ENCODE peak calls at places on chromosomes 7 and 10, in seven cellular contexts. One of them, this sample, is unnamed.

GRCh38 chr7:47314728-47315601 is 266.9 kb downstream of the TNS3 start:
- DNase-seq in K562: no peak
- DNase-seq in H1: no peak
- DNase-seq in HepG2: no peak
- DNase-seq in SK-N-SH: no peak
- DNase-seq in GM12878: no peak
- DNase-seq in HCT116: no peak
- DNase-seq in this sample: no peak

GRCh38 chr7:101237206-101238067 is at the start of gene CLDN15:
- DNase-seq in HepG2: peak; percentile 66
- DNase-seq in GM12878: no peak
- DNase-seq in H1: no peak
- DNase-seq in K562: no peak
- DNase-seq in SK-N-SH: peak; percentile 39
- DNase-seq in HCT116: no peak
- DNase-seq in this sample: no peak

GRCh38 chr7:133934974-133935330 is 192.2 kb upstream of the LRGUK start:
- DNase-seq in K562: no peak
- DNase-seq in HepG2: no peak
- DNase-seq in HCT116: no peak
- DNase-seq in SK-N-SH: no peak
- DNase-seq in H1: no peak
- DNase-seq in GM12878: no peak
- DNase-seq in this sample: no peak

GRCh38 chr10:71697938-71698709 is 21.5 kb downstream of the C10orf105 start:
- DNase-seq in K562: no peak
- DNase-seq in GM12878: peak; percentile 38
- DNase-seq in HCT116: no peak
- DNase-seq in HepG2: no peak
- DNase-seq in SK-N-SH: no peak
- DNase-seq in H1: no peak
- DNase-seq in this sample: no peak

GRCh38 chr10:29865700-29866355 is 193.6 kb downstream of the JCAD start:
- DNase-seq in HepG2: no peak
- DNase-seq in HCT116: peak; percentile 16
- DNase-seq in K562: no peak
- DNase-seq in SK-N-SH: no peak
- DNase-seq in GM12878: no peak
- DNase-seq in H1: no peak
- DNase-seq in this sample: no peak

GRCh38 chr7:43954524-43955228 is 28.4 kb downstream of the UBE2D4 start:
- DNase-seq in K562: peak; percentile 70
- DNase-seq in HCT116: peak; percentile 34
- DNase-seq in GM12878: peak; percentile 7
- DNase-seq in H1: peak; percentile 25
- DNase-seq in HepG2: peak; percentile 61
- DNase-seq in SK-N-SH: peak; percentile 81
- DNase-seq in this sample: peak; percentile 27

GRCh38 chr7:84532196-84532595 is 337.6 kb upstream of the SEMA3A start:
- DNase-seq in HCT116: no peak
- DNase-seq in SK-N-SH: no peak
- DNase-seq in K562: no peak
- DNase-seq in GM12878: no peak
- DNase-seq in HepG2: no peak
- DNase-seq in H1: no peak
- DNase-seq in this sample: no peak

GRCh38 chr7:138799336-138799965 is 1.5 kb upstream of the ATP6V0A4 start:
- DNase-seq in HCT116: no peak
- DNase-seq in HepG2: no peak
- DNase-seq in H1: no peak
- DNase-seq in K562: no peak
- DNase-seq in GM12878: no peak
- DNase-seq in SK-N-SH: no peak
- DNase-seq in this sample: no peak

GRCh38 chr10:6216916-6217315 is 14.2 kb downstream of the PFKFB3 start:
- DNase-seq in K562: no peak
- DNase-seq in HCT116: no peak
- DNase-seq in SK-N-SH: no peak
- DNase-seq in GM12878: no peak
- DNase-seq in HepG2: no peak
- DNase-seq in H1: no peak
- DNase-seq in this sample: no peak

GRCh38 chr7:6023974-6024435 is 7.2 kb upstream of the ANKRD61 start:
- DNase-seq in GM12878: no peak
- DNase-seq in K562: peak; percentile 93
- DNase-seq in HCT116: no peak
- DNase-seq in H1: no peak
- DNase-seq in SK-N-SH: no peak
- DNase-seq in HepG2: no peak
- DNase-seq in this sample: no peak

GRCh38 chr10:125171402-125172316 is 11.3 kb upstream of the CTBP2 start:
- DNase-seq in HCT116: no peak
- DNase-seq in GM12878: no peak
- DNase-seq in H1: no peak
- DNase-seq in K562: no peak
- DNase-seq in HepG2: no peak
- DNase-seq in SK-N-SH: no peak
- DNase-seq in this sample: no peak

GRCh38 chr10:100025528-100026070 is 15.9 kb upstream of the DNMBP start:
- DNase-seq in HCT116: no peak
- DNase-seq in GM12878: no peak
- DNase-seq in HepG2: no peak
- DNase-seq in H1: no peak
- DNase-seq in SK-N-SH: no peak
- DNase-seq in K562: no peak
- DNase-seq in this sample: no peak

GRCh38 chr7:131034166-131034881 is 293.4 kb upstream of the MKLN1 start:
- DNase-seq in GM12878: no peak
- DNase-seq in SK-N-SH: no peak
- DNase-seq in H1: no peak
- DNase-seq in HepG2: no peak
- DNase-seq in HCT116: no peak
- DNase-seq in K562: no peak
- DNase-seq in this sample: no peak

GRCh38 chr10:34236927-34237326 is 578.2 kb downstream of the PARD3 start:
- DNase-seq in H1: no peak
- DNase-seq in K562: no peak
- DNase-seq in SK-N-SH: no peak
- DNase-seq in GM12878: no peak
- DNase-seq in HCT116: no peak
- DNase-seq in HepG2: no peak
- DNase-seq in this sample: no peak

GRCh38 chr7:38476764-38477163 is 154.4 kb downstream of the AMPH start:
- DNase-seq in H1: no peak
- DNase-seq in GM12878: no peak
- DNase-seq in K562: no peak
- DNase-seq in HCT116: no peak
- DNase-seq in SK-N-SH: no peak
- DNase-seq in HepG2: no peak
- DNase-seq in this sample: no peak

GRCh38 chr10:58177362-58177947 is 90.2 kb downstream of the IPMK start:
- DNase-seq in SK-N-SH: peak; percentile 23
- DNase-seq in H1: no peak
- DNase-seq in HepG2: peak; percentile 15
- DNase-seq in GM12878: no peak
- DNase-seq in HCT116: peak; percentile 13
- DNase-seq in K562: peak; percentile 21
- DNase-seq in this sample: no peak

GRCh38 chr10:110530131-110530831 is 32.6 kb downstream of the DUSP5 start:
- DNase-seq in SK-N-SH: peak; percentile 67
- DNase-seq in H1: peak; percentile 54
- DNase-seq in HepG2: peak; percentile 16
- DNase-seq in HCT116: peak; percentile 73
- DNase-seq in GM12878: no peak
- DNase-seq in K562: no peak
- DNase-seq in this sample: no peak

GRCh38 chr10:72612203-72612826 is 13.6 kb downstream of the MICU1 start:
- DNase-seq in GM12878: no peak
- DNase-seq in H1: no peak
- DNase-seq in K562: no peak
- DNase-seq in SK-N-SH: peak; percentile 46
- DNase-seq in HepG2: no peak
- DNase-seq in HCT116: no peak
- DNase-seq in this sample: no peak

GRCh38 chr10:30556189-30556588 is 73.4 kb downstream of the LYZL2 start:
- DNase-seq in HepG2: no peak
- DNase-seq in GM12878: no peak
- DNase-seq in K562: no peak
- DNase-seq in HCT116: no peak
- DNase-seq in SK-N-SH: no peak
- DNase-seq in H1: no peak
- DNase-seq in this sample: no peak

GRCh38 chr7:107981466-107981865 is 21.5 kb downstream of the LAMB1 start:
- DNase-seq in H1: no peak
- DNase-seq in HepG2: no peak
- DNase-seq in K562: no peak
- DNase-seq in GM12878: no peak
- DNase-seq in SK-N-SH: no peak
- DNase-seq in HCT116: no peak
- DNase-seq in this sample: no peak

GRCh38 chr10:48554668-48555067 is 50.2 kb downstream of the ARHGAP22 start:
- DNase-seq in K562: no peak
- DNase-seq in GM12878: no peak
- DNase-seq in H1: no peak
- DNase-seq in HCT116: no peak
- DNase-seq in HepG2: no peak
- DNase-seq in SK-N-SH: no peak
- DNase-seq in this sample: no peak

GRCh38 chr10:93464826-93465388 is 17.2 kb downstream of the MYOF start:
- DNase-seq in H1: no peak
- DNase-seq in SK-N-SH: no peak
- DNase-seq in HCT116: no peak
- DNase-seq in GM12878: no peak
- DNase-seq in HepG2: no peak
- DNase-seq in K562: no peak
- DNase-seq in this sample: no peak

GRCh38 chr10:91556691-91557529 is 76.0 kb downstream of the PPP1R3C start:
- DNase-seq in K562: no peak
- DNase-seq in H1: no peak
- DNase-seq in GM12878: no peak
- DNase-seq in HepG2: peak; percentile 95
- DNase-seq in SK-N-SH: no peak
- DNase-seq in HCT116: no peak
- DNase-seq in this sample: no peak

GRCh38 chr7:70703785-70704184 is 428.2 kb upstream of the GALNT17 start:
- DNase-seq in H1: no peak
- DNase-seq in SK-N-SH: no peak
- DNase-seq in HCT116: no peak
- DNase-seq in GM12878: no peak
- DNase-seq in HepG2: no peak
- DNase-seq in K562: no peak
- DNase-seq in this sample: no peak

GRCh38 chr10:122352817-122353525 is 21.5 kb upstream of the PLEKHA1 start:
- DNase-seq in H1: no peak
- DNase-seq in SK-N-SH: peak; percentile 25
- DNase-seq in GM12878: no peak
- DNase-seq in HCT116: no peak
- DNase-seq in HepG2: peak; percentile 73
- DNase-seq in K562: no peak
- DNase-seq in this sample: no peak

GRCh38 chr10:102503264-102504178 is at the start of gene SUFU:
- DNase-seq in HepG2: peak; percentile 98
- DNase-seq in HCT116: peak; percentile 100
- DNase-seq in GM12878: peak; percentile 93
- DNase-seq in SK-N-SH: peak; percentile 98
- DNase-seq in H1: peak; percentile 98
- DNase-seq in K562: peak; percentile 98
- DNase-seq in this sample: peak; percentile 91
- TF ChIP-seq POLR2AphosphoS5 in HepG2: peak; percentile 70
- TF ChIP-seq POLR2AphosphoS5 in HCT116: peak; percentile 99
- TF ChIP-seq POLR2AphosphoS5 in GM12878: peak; percentile 71
- TF ChIP-seq POLR2AphosphoS5 in SK-N-SH: peak; percentile 64
- TF ChIP-seq POLR2AphosphoS5 in H1: no peak
- TF ChIP-seq POLR2AphosphoS5 in K562: peak; percentile 23
- TF ChIP-seq POLR2AphosphoS5 in this sample: peak; percentile 65

GRCh38 chr10:38103754-38104153 is 9.6 kb downstream of the ZNF37A start:
- DNase-seq in HepG2: no peak
- DNase-seq in H1: no peak
- DNase-seq in K562: no peak
- DNase-seq in SK-N-SH: no peak
- DNase-seq in HCT116: no peak
- DNase-seq in GM12878: no peak
- DNase-seq in this sample: no peak

GRCh38 chr10:38102889-38103288 is 8.8 kb downstream of the ZNF37A start:
- DNase-seq in HCT116: no peak
- DNase-seq in SK-N-SH: no peak
- DNase-seq in GM12878: no peak
- DNase-seq in H1: no peak
- DNase-seq in K562: no peak
- DNase-seq in HepG2: no peak
- DNase-seq in this sample: no peak
- TF ChIP-seq SIN3A in HCT116: no peak
- TF ChIP-seq SIN3A in SK-N-SH: no peak
- TF ChIP-seq SIN3A in GM12878: no peak
- TF ChIP-seq SIN3A in H1: no peak
- TF ChIP-seq SIN3A in K562: no peak
- TF ChIP-seq SIN3A in HepG2: no peak
- TF ChIP-seq SIN3A in this sample: no peak

GRCh38 chr7:134946260-134946659 is 40.0 kb upstream of the AGBL3 start:
- DNase-seq in SK-N-SH: no peak
- DNase-seq in HCT116: no peak
- DNase-seq in HepG2: no peak
- DNase-seq in GM12878: no peak
- DNase-seq in K562: no peak
- DNase-seq in H1: no peak
- DNase-seq in this sample: no peak
- H3K4me1 ChIP-seq in SK-N-SH: peaks cover 7% of the 10 kb centered on the region
- H3K4me1 ChIP-seq in HCT116: no peaks in the 10 kb centered on the region
- H3K4me1 ChIP-seq in HepG2: peaks cover 43% of the 10 kb centered on the region
- H3K4me1 ChIP-seq in GM12878: no peaks in the 10 kb centered on the region
- H3K4me1 ChIP-seq in K562: no peaks in the 10 kb centered on the region
- H3K4me1 ChIP-seq in H1: no peaks in the 10 kb centered on the region
- H3K4me1 ChIP-seq in this sample: no peaks in the 10 kb centered on the region

GRCh38 chr7:151632750-151633515 is 113.2 kb upstream of the RHEB start:
- DNase-seq in GM12878: peak; percentile 77
- DNase-seq in HepG2: no peak
- DNase-seq in K562: peak; percentile 62
- DNase-seq in H1: no peak
- DNase-seq in HCT116: no peak
- DNase-seq in SK-N-SH: no peak
- DNase-seq in this sample: no peak

GRCh38 chr7:151631968-151632749 is 112.5 kb upstream of the RHEB start:
- DNase-seq in K562: peak; percentile 89
- DNase-seq in HCT116: no peak
- DNase-seq in SK-N-SH: peak; percentile 97
- DNase-seq in HepG2: peak; percentile 55
- DNase-seq in H1: peak; percentile 41
- DNase-seq in GM12878: peak; percentile 24
- DNase-seq in this sample: no peak

GRCh38 chr7:151629873-151630272 is 110.2 kb upstream of the RHEB start:
- DNase-seq in H1: no peak
- DNase-seq in GM12878: no peak
- DNase-seq in HepG2: no peak
- DNase-seq in HCT116: no peak
- DNase-seq in SK-N-SH: no peak
- DNase-seq in K562: no peak
- DNase-seq in this sample: no peak

GRCh38 chr7:151630349-151630748 is 110.7 kb upstream of the RHEB start:
- DNase-seq in HepG2: no peak
- DNase-seq in SK-N-SH: no peak
- DNase-seq in HCT116: no peak
- DNase-seq in H1: no peak
- DNase-seq in GM12878: no peak
- DNase-seq in K562: no peak
- DNase-seq in this sample: no peak

GRCh38 chr7:151631149-151631967 is 111.7 kb upstream of the RHEB start:
- DNase-seq in SK-N-SH: no peak
- DNase-seq in H1: no peak
- DNase-seq in GM12878: peak; percentile 11
- DNase-seq in HepG2: no peak
- DNase-seq in HCT116: no peak
- DNase-seq in K562: peak; percentile 47
- DNase-seq in this sample: no peak
- TF ChIP-seq POLR2AphosphoS5 in SK-N-SH: no peak
- TF ChIP-seq POLR2AphosphoS5 in H1: no peak
- TF ChIP-seq POLR2AphosphoS5 in GM12878: no peak
- TF ChIP-seq POLR2AphosphoS5 in HepG2: no peak
- TF ChIP-seq POLR2AphosphoS5 in HCT116: no peak
- TF ChIP-seq POLR2AphosphoS5 in K562: no peak
- TF ChIP-seq POLR2AphosphoS5 in this sample: no peak

This sample was measured in Panc1.